ENCODE peak calls at places on chromosomes 1 and 21, in five cellular contexts. W is GM12865, Q is fibroblast of pulmonary artery, T is fibroblast of mammary gland, F is Calu3. X is an unnamed sample.

GRCh38 chr1:81650741-81651140 is 150.0 kb upstream of the ADGRL2 start:
- DNase-seq in T (no peak), Q (peak), F (no peak), W (no peak), X (no peak)

GRCh38 chr1:235888119-235888643 is 21.5 kb upstream of the LYST start:
- DNase-seq in Q (no peak), T (no peak), F (no peak), W (peak), X (peak)

GRCh38 chr1:46653405-46653853 is 14.7 kb downstream of the ATPAF1 start:
- DNase-seq in F (no peak), W (no peak), T (peak), Q (peak), X (no peak)

GRCh38 chr1:154081386-154082126 is 73.3 kb downstream of the NUP210L start:
- DNase-seq in T (peak), F (no peak), Q (no peak), W (no peak), X (no peak)

GRCh38 chr1:1626207-1627141 is 5.5 kb upstream of the MMP23B start:
- DNase-seq in T (no peak), W (peak), Q (no peak), F (no peak), X (no peak)

GRCh38 chr1:242225770-242226573 is 227.1 kb upstream of the MAP1LC3C start:
- DNase-seq in Q (no peak), W (peak), F (no peak), T (peak), X (no peak)

GRCh38 chr1:228228601-228229074 is 20.8 kb downstream of the OBSCN start:
- DNase-seq in W (no peak), Q (peak), F (no peak), T (peak), X (no peak)

GRCh38 chr1:206714331-206715058 is 29.8 kb downstream of the MAPKAPK2 start:
- DNase-seq in Q (no peak), T (peak), W (no peak), F (peak), X (no peak)

GRCh38 chr1:170927955-170928850 is 7.1 kb upstream of the MROH9 start:
- DNase-seq in T (peak), Q (peak), F (no peak), W (no peak), X (no peak)

GRCh38 chr1:170929412-170929834 is 5.9 kb upstream of the MROH9 start:
- DNase-seq in F (no peak), T (peak), W (no peak), Q (peak), X (no peak)

GRCh38 chr1:170929835-170930554 is 5.3 kb upstream of the MROH9 start:
- DNase-seq in W (peak), T (peak), F (peak), Q (peak), X (peak)

GRCh38 chr1:170932236-170932635 is 3.1 kb upstream of the MROH9 start:
- DNase-seq in W (peak), F (no peak), Q (no peak), T (no peak), X (no peak)

DNA sequence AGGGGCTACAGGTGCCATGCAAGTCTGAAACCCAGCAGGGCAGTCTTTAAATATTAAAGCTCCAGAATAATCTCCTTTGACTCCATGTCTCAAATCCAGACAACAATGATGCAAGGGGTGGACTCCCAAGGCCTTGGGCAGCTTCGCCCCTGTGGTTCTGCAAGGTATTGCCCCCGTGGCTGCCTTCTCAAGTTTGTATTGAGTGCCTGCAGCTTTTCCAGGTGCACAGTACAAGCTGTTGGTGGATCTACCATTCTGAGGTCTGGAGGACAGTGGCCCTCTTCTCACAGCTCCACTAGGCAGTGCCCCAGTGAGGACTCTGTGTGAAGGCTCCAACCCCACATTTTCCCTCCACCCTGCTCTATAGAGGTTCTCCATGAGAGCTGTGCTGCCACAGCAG is 3.7 kb upstream of the MROH9 start:
- DNase-seq in W (no peak), F (no peak), T (no peak), Q (no peak), X (no peak)
- TF ChIP-seq CTCF in W (no peak), F (no peak), T (no peak), Q (no peak), X (no peak)

GRCh38 chr21:39556176-39556575 is 56.6 kb upstream of the B3GALT5 start:
- DNase-seq in F (no peak), W (no peak), Q (no peak), T (no peak), X (no peak)

GRCh38 chr21:39552856-39553255 is 59.9 kb upstream of the B3GALT5 start:
- DNase-seq in Q (no peak), T (no peak), W (no peak), F (no peak), X (no peak)
- TF ChIP-seq CTCF in Q (no peak), T (no peak), W (no peak), F (no peak), X (no peak)

DNA sequence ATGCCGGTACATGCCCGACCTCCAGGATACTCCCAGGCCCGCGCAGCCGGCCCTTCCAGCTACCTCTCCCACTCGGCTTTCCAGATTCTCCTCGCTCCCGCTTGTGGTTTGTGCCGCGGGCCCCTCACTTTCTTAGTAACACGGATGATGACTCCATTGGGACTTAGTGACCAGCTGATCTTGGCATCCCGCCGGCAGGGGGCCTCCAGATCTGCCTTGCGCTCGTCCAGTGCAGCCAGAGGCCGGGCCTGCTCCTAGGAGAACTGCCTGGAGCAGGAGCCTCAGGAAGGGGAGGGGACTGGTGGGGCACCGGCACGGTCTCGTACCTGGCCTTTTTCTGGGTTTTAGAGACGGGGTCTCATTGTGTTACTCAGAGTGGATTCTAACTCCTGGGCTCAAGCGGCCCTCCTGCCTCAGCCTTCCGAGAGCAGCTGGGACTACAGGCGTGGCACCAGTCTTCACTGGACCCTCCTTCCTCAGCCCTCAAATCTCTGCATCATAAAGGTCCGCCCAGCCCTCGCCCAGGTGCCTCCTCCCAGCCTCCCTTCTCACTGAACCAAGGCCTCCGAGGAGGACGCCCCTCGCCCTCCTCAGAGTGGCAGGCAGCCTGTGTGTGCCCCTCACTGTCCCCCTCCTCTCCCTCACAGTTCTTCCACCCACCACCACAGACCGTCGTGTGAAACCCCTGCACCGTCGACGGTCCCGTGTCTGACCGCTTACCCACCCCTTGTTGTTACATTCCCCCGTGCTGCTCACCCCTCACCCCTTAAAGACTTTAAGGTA is 78.6 kb downstream of the SLC25A24 start:
- DNase-seq in F (no peak), W (no peak), T (no peak), Q (no peak), X (no peak)
- TF ChIP-seq CTCF in F (no peak), W (no peak), T (no peak), Q (no peak), X (no peak)

GRCh38 chr21:28865488-28866186 is 127.0 kb downstream of the LTN1 start:
- DNase-seq in F (no peak), Q (no peak), T (no peak), W (no peak), X (no peak)
- TF ChIP-seq CTCF in F (no peak), Q (no peak), T (no peak), W (no peak), X (no peak)

GRCh38 chr1:37765937-37766664 is 1.2 kb upstream of the EPHA10 start:
- DNase-seq in T (no peak), Q (no peak), F (peak), W (peak), X (peak)
- TF ChIP-seq CTCF in T (no peak), Q (no peak), F (peak), W (no peak), X (peak)

DNA sequence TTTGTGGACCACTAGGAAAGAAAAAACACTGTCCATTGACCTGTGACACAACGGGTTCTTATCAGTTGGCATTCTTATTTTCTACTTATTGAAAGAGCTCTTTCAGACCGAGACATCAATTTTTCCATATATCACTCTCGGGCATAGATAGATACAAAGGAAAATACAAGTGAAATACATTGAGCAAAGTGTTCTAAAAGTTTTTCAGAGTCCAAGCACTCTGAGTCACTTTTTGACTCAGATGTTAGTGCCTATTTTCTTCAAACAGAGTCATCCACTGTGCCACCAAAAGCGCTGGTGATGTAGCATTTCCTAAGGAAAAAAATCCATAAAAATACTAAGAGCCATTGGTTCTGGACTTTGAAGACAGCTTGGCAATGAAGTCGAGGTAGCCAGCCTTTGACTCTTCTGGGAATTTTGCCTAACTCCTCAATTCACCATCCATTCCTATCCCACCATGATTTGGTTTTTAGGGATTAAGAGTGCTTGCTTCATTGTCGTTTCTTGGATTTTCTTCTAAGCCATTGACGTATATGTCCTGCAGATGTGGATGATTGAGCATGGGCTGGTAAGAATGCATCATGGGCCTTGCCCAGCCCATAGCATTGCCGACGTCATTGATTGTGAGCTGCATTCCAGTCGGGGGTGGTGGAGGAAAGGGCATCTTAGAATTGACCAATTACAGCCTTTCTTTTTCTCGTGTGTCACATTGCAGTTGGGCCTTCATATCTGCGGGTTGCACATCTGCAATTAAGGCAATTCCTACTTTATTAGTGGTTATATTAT is 10.6 kb downstream of the GALNT2 start:
- DNase-seq in T (peak), F (no peak), Q (no peak), W (no peak), X (no peak)
- TF ChIP-seq CTCF in T (no peak), F (no peak), Q (no peak), W (no peak), X (no peak)

GRCh38 chr1:193358419-193358818 is 172.0 kb upstream of the B3GALT2 start:
- DNase-seq in F (peak), Q (no peak), W (no peak), T (no peak), X (no peak)
- TF ChIP-seq CTCF in F (no peak), Q (no peak), W (no peak), T (no peak), X (no peak)

X was measured in GM13976.